ENCODE peak calls at places on chromosomes 12 and 14, in eight cellular contexts. B, N, F, L, M, G, O and T are unnamed samples.

GRCh38 chr12:1252758-1253157 is 261.7 kb downstream of the ERC1 start:
- DNase-seq in N (no peak), L (no peak), M (no peak), O (no peak), B (no peak), G (no peak), F (no peak), T (no peak)

GRCh38 chr12:2999265-2999841 is 40.2 kb downstream of the TEAD4 start:
- DNase-seq in N (peak), O (peak), M (peak), F (no peak), G (peak), B (no peak), L (peak), T (peak)

GRCh38 chr14:74890262-74890661 is 8.5 kb downstream of the DLST start:
- DNase-seq in O (no peak), G (no peak), B (no peak), F (no peak), N (no peak), M (no peak), L (no peak), T (no peak)

GRCh38 chr12:544142-544541 is 84.4 kb downstream of the B4GALNT3 start:
- DNase-seq in N (no peak), O (no peak), F (no peak), G (no peak), M (no peak), B (no peak), L (no peak), T (no peak)

GRCh38 chr14:91892918-91893527 is 25.7 kb upstream of the TC2N start:
- DNase-seq in F (no peak), N (peak), L (peak), G (peak), M (no peak), B (no peak), O (peak), T (no peak)

GRCh38 chr12:26608706-26609105 is 224.3 kb downstream of the ITPR2 start:
- DNase-seq in N (no peak), B (no peak), G (peak), F (no peak), O (no peak), M (no peak), L (no peak), T (no peak)

GRCh38 chr12:92505373-92506340 is 197.1 kb upstream of the PLEKHG7 start:
- DNase-seq in L (no peak), M (peak), N (no peak), G (peak), F (peak), O (no peak), B (peak), T (peak)

GRCh38 chr12:77049767-77050353 is 15.5 kb downstream of the E2F7 start:
- DNase-seq in G (peak), B (no peak), M (no peak), N (peak), F (no peak), L (peak), O (no peak), T (no peak)

GRCh38 chr14:28831126-28831525 is 64.5 kb downstream of the FOXG1 start:
- DNase-seq in M (no peak), B (no peak), L (no peak), N (no peak), O (no peak), G (no peak), F (no peak), T (no peak)

GRCh38 chr12:52499836-52500560 is 6.9 kb upstream of the KRT6A start:
- DNase-seq in F (no peak), L (no peak), G (peak), M (no peak), O (no peak), N (no peak), B (no peak), T (no peak)

DNA sequence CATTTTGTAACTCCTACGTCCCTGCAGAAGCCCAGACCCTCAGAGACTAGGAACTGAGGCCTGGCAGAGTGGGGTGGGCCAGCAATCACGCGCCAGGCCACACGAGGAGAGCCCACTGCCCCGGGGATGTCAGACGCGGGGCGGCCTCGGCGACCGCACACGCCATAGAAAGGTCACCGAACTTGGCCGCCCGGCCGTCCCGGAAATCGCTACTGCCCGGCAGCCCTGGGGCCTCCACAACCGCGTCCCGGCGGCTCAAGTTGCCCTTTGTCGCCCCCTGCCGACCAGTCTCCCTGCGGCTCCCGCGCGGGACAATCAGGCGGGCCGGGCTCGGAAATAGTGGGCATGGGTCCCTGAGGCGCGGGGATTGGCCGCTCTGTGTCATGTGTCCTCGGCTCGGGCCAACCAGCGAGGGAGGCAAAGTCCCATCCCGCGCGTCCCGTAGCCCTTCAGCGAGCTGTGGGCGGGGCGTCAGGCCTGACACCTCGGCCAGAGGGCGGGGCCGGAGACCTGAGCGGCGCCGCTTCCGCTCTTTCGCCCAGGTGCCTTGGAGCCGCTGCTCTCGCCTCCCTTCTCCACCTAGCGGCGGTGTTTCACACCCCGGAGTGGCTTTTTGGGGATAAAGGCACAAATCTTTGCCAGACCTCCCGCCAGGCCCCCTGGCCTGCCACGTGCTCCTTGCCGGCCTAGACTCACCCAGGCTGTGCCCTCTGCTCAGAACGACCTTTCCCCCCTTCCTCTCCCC is 33.4 kb upstream of the DEGS2 start:
- DNase-seq in M (peak), G (peak), L (peak), O (peak), N (peak), F (peak), B (peak), T (peak)
- H3K4me3 ChIP-seq in M (peak), G (peak), L (peak), O (peak), N (peak), F (no peak), B (peak), T (peak)

DNA sequence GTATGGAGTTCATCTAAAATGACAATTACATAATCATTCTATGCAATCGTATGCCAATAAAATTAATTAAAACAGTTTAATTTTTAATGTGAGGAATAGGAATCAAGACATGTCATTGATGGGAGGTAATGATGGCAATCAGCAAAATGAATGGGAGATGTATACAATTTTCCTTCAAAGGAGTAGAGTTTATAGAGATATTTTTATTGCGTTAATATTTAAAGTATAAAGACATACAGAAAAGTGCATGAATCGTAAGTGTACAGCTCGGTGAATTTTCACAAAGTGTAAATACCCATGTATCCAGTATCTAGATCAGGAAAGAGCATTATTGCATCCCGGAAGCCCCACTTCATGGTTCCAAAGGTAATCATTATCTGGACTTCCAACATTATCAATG is 1.2 kb downstream of the MIPOL1 start:
- DNase-seq in F (no peak), O (no peak), L (no peak), G (no peak), M (no peak), B (no peak), N (no peak), T (no peak)
- H3K4me3 ChIP-seq in F (no peak), O (no peak), L (peak), G (peak), M (peak), B (peak), N (peak), T (no peak)

GRCh38 chr14:68729556-68729955 is 63.3 kb downstream of the ZFP36L1 start:
- DNase-seq in F (peak), N (no peak), O (no peak), M (no peak), B (no peak), L (no peak), G (no peak), T (no peak)
- H3K4me3 ChIP-seq in F (no peak), N (no peak), O (no peak), M (no peak), B (no peak), L (no peak), G (no peak), T (no peak)

GRCh38 chr14:100601914-100602313 is 14.7 kb upstream of the BEGAIN start:
- DNase-seq in M (no peak), G (no peak), B (no peak), L (no peak), F (no peak), N (no peak), O (no peak), T (no peak)
- H3K4me3 ChIP-seq in M (no peak), G (no peak), B (no peak), L (no peak), F (no peak), N (no peak), O (no peak), T (no peak)

GRCh38 chr12:11540156-11540555 is 109.3 kb upstream of the ETV6 start:
- DNase-seq in N (no peak), B (no peak), G (no peak), L (no peak), O (no peak), M (no peak), F (no peak), T (no peak)
- H3K4me3 ChIP-seq in N (no peak), B (no peak), G (no peak), L (no peak), O (no peak), M (no peak), F (no peak), T (no peak)

GRCh38 chr14:64114166-64114565 is 180.0 kb downstream of the ESR2 start:
- DNase-seq in N (peak), L (no peak), O (no peak), G (no peak), F (no peak), M (peak), B (no peak), T (no peak)

GRCh38 chr14:64114796-64115195 is 179.4 kb downstream of the ESR2 start:
- DNase-seq in O (no peak), B (no peak), F (no peak), G (no peak), L (no peak), M (no peak), N (no peak), T (no peak)

GRCh38 chr14:64110832-64111231 is 183.3 kb downstream of the ESR2 start:
- DNase-seq in O (no peak), N (no peak), F (no peak), G (peak), B (no peak), L (no peak), M (no peak), T (no peak)

GRCh38 chr14:64113279-64113678 is 180.9 kb downstream of the ESR2 start:
- DNase-seq in F (no peak), B (no peak), M (peak), O (no peak), L (no peak), N (no peak), G (no peak), T (no peak)

DNA sequence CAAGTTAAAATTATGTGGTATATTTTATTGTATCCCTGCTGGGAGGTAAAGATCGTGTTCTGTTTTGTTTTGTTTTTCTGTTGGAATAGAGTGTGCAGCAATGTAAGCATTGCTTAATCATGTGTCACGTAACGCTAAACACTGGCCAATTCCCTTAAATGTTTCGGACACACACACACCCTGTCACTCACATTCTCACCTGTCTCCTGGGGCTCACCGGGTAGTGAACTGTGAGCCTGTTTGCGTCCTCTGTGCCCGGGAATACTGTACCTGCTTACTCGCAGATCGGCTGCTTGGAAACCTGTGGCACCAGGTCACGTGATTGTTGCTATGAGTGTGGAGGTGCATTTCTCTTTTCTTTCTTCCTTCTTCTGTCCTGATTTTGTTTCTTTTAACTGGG is 181.3 kb downstream of the ESR2 start:
- DNase-seq in F (no peak), O (no peak), M (no peak), G (no peak), N (no peak), L (no peak), B (no peak), T (no peak)
- H3K4me3 ChIP-seq in F (no peak), O (no peak), M (no peak), G (no peak), N (no peak), L (no peak), B (no peak), T (no peak)

GRCh38 chr12:113297214-113297587 is 37.7 kb downstream of the SLC8B1 start:
- DNase-seq in L (no peak), N (no peak), F (no peak), B (no peak), O (no peak), M (no peak), G (no peak), T (no peak)

GRCh38 chr12:113297621-113298471 is 37.1 kb downstream of the SLC8B1 start:
- DNase-seq in B (no peak), G (no peak), F (no peak), N (no peak), M (no peak), O (no peak), L (no peak), T (no peak)

GRCh38 chr12:113299619-113300237 is 35.2 kb downstream of the SLC8B1 start:
- DNase-seq in G (peak), N (peak), F (peak), M (peak), L (peak), O (no peak), B (peak), T (no peak)

GRCh38 chr12:113298472-113298817 is 36.5 kb downstream of the SLC8B1 start:
- DNase-seq in F (no peak), L (no peak), B (no peak), N (no peak), O (no peak), M (no peak), G (no peak), T (no peak)

DNA sequence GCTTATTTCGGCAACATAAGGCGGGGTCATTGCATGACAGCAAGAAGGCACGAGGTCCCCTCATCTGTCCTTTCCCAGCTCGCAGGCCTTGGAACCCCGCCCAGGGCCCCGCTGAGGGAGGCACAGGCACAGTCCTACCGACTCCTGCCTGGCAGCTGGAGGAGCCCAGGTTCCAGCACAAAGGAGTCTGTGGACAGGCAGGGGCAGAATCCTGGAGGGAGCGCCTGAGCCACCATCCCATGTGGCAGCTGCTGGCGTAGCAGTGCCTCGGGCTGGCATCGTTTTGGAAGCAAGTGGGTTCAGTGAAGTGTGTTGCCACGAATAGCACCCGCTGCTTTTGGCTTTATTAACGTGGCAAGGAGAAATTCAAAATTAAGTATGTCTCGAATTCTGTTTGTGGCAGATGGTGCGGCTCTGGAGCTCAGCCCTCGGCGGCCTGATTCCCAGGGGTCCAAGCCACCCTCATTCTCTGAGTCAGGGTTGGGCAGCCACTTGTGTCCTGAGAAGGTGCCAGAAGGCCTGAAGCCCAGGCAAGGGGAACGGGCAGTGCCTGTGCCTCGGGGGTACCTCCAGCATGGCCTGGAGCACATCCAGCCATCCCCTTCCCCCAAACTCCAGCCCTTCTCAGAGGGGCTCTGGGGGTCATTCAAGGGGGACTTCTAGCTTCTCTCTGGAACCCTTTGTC is 35.9 kb downstream of the SLC8B1 start:
- DNase-seq in B (peak), N (no peak), M (peak), L (no peak), G (peak), F (peak), O (no peak), T (no peak)
- H3K4me3 ChIP-seq in B (no peak), N (no peak), M (no peak), L (no peak), G (peak), F (no peak), O (no peak), T (no peak)

GRCh38 chr12:89267404-89267803 is 84.9 kb downstream of the DUSP6 start:
- DNase-seq in O (no peak), M (no peak), G (no peak), L (no peak), F (no peak), B (no peak), N (no peak), T (no peak)
- H3K4me3 ChIP-seq in O (no peak), M (no peak), G (no peak), L (no peak), F (no peak), B (no peak), N (no peak), T (no peak)

GRCh38 chr12:21655594-21655993 is 2.0 kb downstream of the LDHB start:
- DNase-seq in O (no peak), M (no peak), G (no peak), F (no peak), B (no peak), L (no peak), N (no peak), T (no peak)
- H3K4me3 ChIP-seq in O (peak), M (peak), G (peak), F (no peak), B (peak), L (peak), N (peak), T (peak)